ENCODE peak calls at places on chromosomes 6 and 20, in four cellular contexts. One of them, this sample, is unnamed.
A peak's percentile ranks its signal among the peaks of the same experiment; 100 is the strongest.

GRCh38 chr6:53230775-53231467 is 82.3 kb upstream of the GCM1 start:
- DNase-seq in NCI-H1092: no peak
- DNase-seq in uterus: no peak
- DNase-seq in heart right ventricle: no peak
- DNase-seq in this sample: no peak

GRCh38 chr6:9520417-9521151 is 894.3 kb downstream of the TFAP2A start:
- DNase-seq in NCI-H1092: no peak
- DNase-seq in uterus: no peak
- DNase-seq in heart right ventricle: no peak
- DNase-seq in this sample: no peak

GRCh38 chr6:33566182-33567084 is 13.6 kb downstream of the BAK1 start:
- DNase-seq in NCI-H1092: no peak
- DNase-seq in uterus: no peak
- DNase-seq in heart right ventricle: no peak
- DNase-seq in this sample: no peak

GRCh38 chr6:8180327-8181161 is 78.2 kb upstream of the EEF1E1 start:
- DNase-seq in NCI-H1092: no peak
- DNase-seq in uterus: no peak
- DNase-seq in heart right ventricle: no peak
- DNase-seq in this sample: no peak

GRCh38 chr6:131885237-131885636 is 65.9 kb downstream of the CCN2 start:
- DNase-seq in NCI-H1092: no peak
- DNase-seq in uterus: no peak
- DNase-seq in heart right ventricle: no peak
- DNase-seq in this sample: no peak

GRCh38 chr6:133621751-133622150 is 267.2 kb upstream of the TCF21 start:
- DNase-seq in NCI-H1092: no peak
- DNase-seq in uterus: no peak
- DNase-seq in heart right ventricle: no peak
- DNase-seq in this sample: no peak

GRCh38 chr6:85464260-85464644 is 14.4 kb downstream of the NT5E start:
- DNase-seq in NCI-H1092: no peak
- DNase-seq in uterus: peak; percentile 36
- DNase-seq in heart right ventricle: no peak
- DNase-seq in this sample: no peak

GRCh38 chr6:107600936-107601335 is 111.0 kb downstream of the SOBP start:
- DNase-seq in NCI-H1092: no peak
- DNase-seq in uterus: no peak
- DNase-seq in heart right ventricle: no peak
- DNase-seq in this sample: no peak

GRCh38 chr20:35942243-35942642 is 12.1 kb downstream of the SCAND1 start:
- DNase-seq in NCI-H1092: no peak
- DNase-seq in uterus: no peak
- DNase-seq in heart right ventricle: no peak
- DNase-seq in this sample: no peak

GRCh38 chr6:156703719-156704118 is 73.5 kb upstream of the ARID1B start:
- DNase-seq in NCI-H1092: no peak
- DNase-seq in uterus: no peak
- DNase-seq in heart right ventricle: no peak
- DNase-seq in this sample: no peak

GRCh38 chr20:59146801-59147118 is 16.9 kb upstream of the ZNF831 start:
- DNase-seq in NCI-H1092: no peak
- DNase-seq in uterus: no peak
- DNase-seq in heart right ventricle: no peak
- DNase-seq in this sample: no peak

GRCh38 chr20:25177890-25178321 is 17.6 kb upstream of the ENTPD6 start:
- DNase-seq in NCI-H1092: no peak
- DNase-seq in uterus: no peak
- DNase-seq in heart right ventricle: no peak
- DNase-seq in this sample: no peak

GRCh38 chr20:57065646-57066045 is 200.8 kb downstream of the BMP7 start:
- DNase-seq in NCI-H1092: no peak
- DNase-seq in uterus: no peak
- DNase-seq in heart right ventricle: no peak
- DNase-seq in this sample: no peak

GRCh38 chr6:169583867-169584541 is 117.8 kb downstream of the WDR27 start:
- DNase-seq in NCI-H1092: no peak
- DNase-seq in uterus: no peak
- DNase-seq in heart right ventricle: no peak
- DNase-seq in this sample: no peak

GRCh38 chr6:16901777-16902176 is 140.5 kb upstream of the ATXN1 start:
- DNase-seq in NCI-H1092: peak; percentile 1
- DNase-seq in uterus: peak; percentile 43
- DNase-seq in heart right ventricle: peak; percentile 42
- DNase-seq in this sample: peak; percentile 8

GRCh38 chr20:15618912-15619311 is 954.3 kb downstream of the KIF16B start:
- DNase-seq in NCI-H1092: no peak
- DNase-seq in uterus: no peak
- DNase-seq in heart right ventricle: no peak
- DNase-seq in this sample: no peak

GRCh38 chr20:53070714-53071392 is 98.7 kb downstream of the TSHZ2 start:
- DNase-seq in NCI-H1092: no peak
- DNase-seq in uterus: no peak
- DNase-seq in heart right ventricle: no peak
- DNase-seq in this sample: no peak

GRCh38 chr6:98146656-98147055 is 687.7 kb upstream of the POU3F2 start:
- DNase-seq in NCI-H1092: no peak
- DNase-seq in uterus: no peak
- DNase-seq in heart right ventricle: no peak
- DNase-seq in this sample: no peak

GRCh38 chr6:145836170-145836569 is 21.6 kb upstream of the FBXO30 start:
- DNase-seq in NCI-H1092: no peak
- DNase-seq in uterus: no peak
- DNase-seq in heart right ventricle: no peak
- DNase-seq in this sample: no peak